ENCODE peak calls at places on chromosomes 6 and 20, in eight cellular contexts. W, O, H, S, N, T, A and Y are unnamed samples.

GRCh38 chr6:149884215-149884614 is 13.7 kb downstream of the RAET1E start:
- DNase-seq in A (no peak), H (peak; percentile 48), O (peak; percentile 49), T (peak; percentile 79), S (peak; percentile 69), N (no peak), W (peak; percentile 50), Y (no peak)

GRCh38 chr20:44738779-44739477 is 6.7 kb upstream of the KCNK15 start:
- DNase-seq in A (peak; percentile 91), O (peak; percentile 59), N (peak; percentile 72), W (peak; percentile 67), H (peak; percentile 67), T (no peak), S (no peak), Y (peak; percentile 74)

GRCh38 chr6:30541515-30542403 is 14.5 kb downstream of the GNL1 start:
- DNase-seq in S (peak; percentile 81), A (peak; percentile 87), W (peak; percentile 92), O (peak; percentile 75), H (peak; percentile 87), N (peak; percentile 77), T (peak; percentile 83), Y (peak; percentile 89)

GRCh38 chr6:144922120-144922722 is 637.1 kb downstream of the UTRN start:
- DNase-seq in O (no peak), S (peak; percentile 55), T (no peak), N (no peak), H (peak; percentile 42), W (peak; percentile 45), A (no peak), Y (no peak)

GRCh38 chr6:142631517-142632385 is 313.2 kb downstream of the HIVEP2 start:
- DNase-seq in W (no peak), H (no peak), S (no peak), O (no peak), T (no peak), N (no peak), A (no peak), Y (no peak)

GRCh38 chr6:107418118-107418517 is 41.2 kb downstream of the PDSS2 start:
- DNase-seq in S (no peak), T (no peak), O (no peak), A (peak; percentile 19), H (peak; percentile 10), N (no peak), W (peak; percentile 17), Y (no peak)

GRCh38 chr6:165936096-165936495 is 231.6 kb downstream of the TBXT start:
- DNase-seq in H (no peak), S (no peak), W (no peak), T (no peak), N (no peak), A (no peak), O (no peak), Y (no peak)

GRCh38 chr6:157273756-157274088 is 49.6 kb downstream of the TMEM242 start:
- DNase-seq in A (peak; percentile 84), N (peak; percentile 60), T (peak; percentile 64), S (no peak), O (no peak), W (peak; percentile 35), H (peak; percentile 9), Y (peak; percentile 69)

GRCh38 chr6:139219746-139220145 is 72.1 kb downstream of the TXLNB start:
- DNase-seq in S (no peak), T (no peak), N (no peak), H (no peak), W (no peak), A (peak; percentile 37), O (no peak), Y (no peak)

GRCh38 chr6:44009425-44010321 is 117.6 kb downstream of the MRPL14 start:
- DNase-seq in O (peak; percentile 65), T (no peak), H (peak; percentile 29), N (peak; percentile 28), S (no peak), A (no peak), W (no peak), Y (no peak)

GRCh38 chr6:33123732-33124524 is 48.1 kb downstream of the HLA-DPB1 start:
- DNase-seq in W (peak; percentile 37), H (peak; percentile 30), O (no peak), S (no peak), T (no peak), N (no peak), A (peak; percentile 67), Y (no peak)

GRCh38 chr6:142332393-142333080 is 30.7 kb downstream of the ADGRG6 start:
- DNase-seq in S (no peak), H (peak; percentile 11), O (no peak), W (no peak), T (no peak), A (no peak), N (no peak), Y (no peak)

GRCh38 chr20:46344488-46345162 is 36.3 kb upstream of the CDH22 start:
- DNase-seq in W (no peak), T (no peak), H (no peak), A (no peak), S (no peak), O (no peak), N (no peak), Y (no peak)

GRCh38 chr6:36577298-36577697 is 16.9 kb upstream of the SRSF3 start:
- DNase-seq in T (no peak), N (no peak), W (peak; percentile 65), O (no peak), A (no peak), S (no peak), H (peak; percentile 79), Y (no peak)

GRCh38 chr20:11766961-11767360 is 150.7 kb upstream of the BTBD3 start:
- DNase-seq in O (no peak), T (no peak), H (peak; percentile 61), A (no peak), N (no peak), W (no peak), S (no peak), Y (no peak)

GRCh38 chr20:37431786-37432185 is 85.8 kb downstream of the SRC start:
- DNase-seq in O (no peak), H (no peak), T (no peak), S (no peak), A (no peak), W (no peak), N (no peak), Y (no peak)

GRCh38 chr20:31515775-31516107 is 1.5 kb downstream of the HM13 start:
- DNase-seq in H (no peak), W (no peak), A (peak; percentile 6), S (no peak), T (no peak), O (no peak), N (no peak), Y (peak; percentile 46)

GRCh38 chr20:59678286-59678685 is 73.9 kb downstream of the PHACTR3 start:
- DNase-seq in H (no peak), O (no peak), W (no peak), S (no peak), N (no peak), T (no peak), A (no peak), Y (no peak)
- H3K4me1 ChIP-seq in H (no peaks in the 10 kb centered on the region), O (no peaks in the 10 kb centered on the region), W (no peaks in the 10 kb centered on the region), S (no peaks in the 10 kb centered on the region), N (no peaks in the 10 kb centered on the region), T (no peaks in the 10 kb centered on the region), A (no peaks in the 10 kb centered on the region), Y (no peaks in the 10 kb centered on the region)

GRCh38 chr6:82741996-82742385 is 323.6 kb downstream of the UBE3D start:
- DNase-seq in T (no peak), A (no peak), N (no peak), H (no peak), S (no peak), O (no peak), W (no peak), Y (no peak)

GRCh38 chr6:82739266-82739665 is 326.4 kb downstream of the UBE3D start:
- DNase-seq in A (no peak), N (no peak), T (no peak), S (no peak), H (no peak), O (no peak), W (no peak), Y (no peak)

GRCh38 chr6:82741325-82741995 is 324.2 kb downstream of the UBE3D start:
- DNase-seq in N (no peak), T (no peak), W (no peak), S (no peak), H (no peak), O (no peak), A (no peak), Y (no peak)

GRCh38 chr6:82738773-82739172 is 326.9 kb downstream of the UBE3D start:
- DNase-seq in H (no peak), T (no peak), N (no peak), S (no peak), W (no peak), A (no peak), O (no peak), Y (no peak)

GRCh38 chr6:82740066-82740465 is 325.6 kb downstream of the UBE3D start:
- DNase-seq in N (no peak), A (no peak), S (no peak), T (no peak), W (no peak), H (no peak), O (no peak), Y (no peak)
- H3K4me3 ChIP-seq in N (no peak overlapping the region), A (no peak overlapping the region), S (no peak overlapping the region), T (no peak overlapping the region), W (no peak overlapping the region), H (no peak overlapping the region), O (no peak overlapping the region), Y (no peak overlapping the region)

GRCh38 chr20:43058077-43058476 is 131.6 kb downstream of the PTPRT start:
- DNase-seq in A (no peak), W (no peak), O (no peak), S (no peak), T (no peak), H (no peak), N (no peak), Y (no peak)

GRCh38 chr20:43057317-43057716 is 132.4 kb downstream of the PTPRT start:
- DNase-seq in N (no peak), O (no peak), T (no peak), A (no peak), H (no peak), S (no peak), W (no peak), Y (no peak)

GRCh38 chr20:43055181-43055884 is 134.4 kb downstream of the PTPRT start:
- DNase-seq in W (no peak), H (no peak), S (no peak), N (no peak), O (no peak), A (no peak), T (no peak), Y (no peak)
- H3K27ac ChIP-seq in W (no peak overlapping the region), H (no peak overlapping the region), S (no peak overlapping the region), N (no peak overlapping the region), O (no peak overlapping the region), A (no peak overlapping the region), T (no peak overlapping the region), Y (no peak overlapping the region)

GRCh38 chr6:12356983-12357972 is 67.1 kb downstream of the EDN1 start:
- DNase-seq in O (no peak), A (peak; percentile 67), N (no peak), W (no peak), S (no peak), T (no peak), H (no peak), Y (no peak)

GRCh38 chr6:12356431-12356830 is 66.3 kb downstream of the EDN1 start:
- DNase-seq in W (no peak), H (no peak), N (no peak), S (no peak), O (no peak), T (no peak), A (no peak), Y (no peak)

GRCh38 chr6:12355354-12355753 is 65.2 kb downstream of the EDN1 start:
- DNase-seq in N (no peak), T (no peak), H (no peak), S (no peak), W (no peak), A (no peak), O (no peak), Y (no peak)

GRCh38 chr6:12353731-12354130 is 63.6 kb downstream of the EDN1 start:
- DNase-seq in H (no peak), T (no peak), O (no peak), A (no peak), S (no peak), W (no peak), N (no peak), Y (no peak)

GRCh38 chr6:12354499-12354898 is 64.3 kb downstream of the EDN1 start:
- DNase-seq in N (no peak), A (peak; percentile 36), S (no peak), O (no peak), W (peak; percentile 55), T (no peak), H (peak; percentile 47), Y (peak; percentile 58)
- H3K4me1 ChIP-seq in N (no peaks in the 10 kb centered on the region), A (peaks cover 51% of the 10 kb centered on the region), S (peaks cover 40% of the 10 kb centered on the region), O (peaks cover 5% of the 10 kb centered on the region), W (no peaks in the 10 kb centered on the region), T (peaks cover 7% of the 10 kb centered on the region), H (no peaks in the 10 kb centered on the region), Y (peaks cover 4% of the 10 kb centered on the region)